ENCODE peak calls at places on chromosomes 1 and 21, in six cellular contexts. T is H9, P is IMR-90, A is mesendoderm, F is neuronal stem cell, W is H1. L is an unnamed sample.

GRCh38 chr1:53088616-53089300 is 26.7 kb downstream of the PODN start:
- DNase-seq in T (no peak), P (no peak), A (no peak), F (no peak), W (no peak), L (no peak)

GRCh38 chr1:205947024-205947423 is 3.8 kb upstream of the SLC26A9 start:
- DNase-seq in T (no peak), P (no peak), A (no peak), F (no peak), W (no peak), L (no peak)

GRCh38 chr1:151472852-151473731 is 13.8 kb upstream of the POGZ start:
- DNase-seq in T (peak), P (peak), A (peak), F (peak), W (no peak), L (peak)

GRCh38 chr1:73998348-73998959 is 199.5 kb downstream of the LRRIQ3 start:
- DNase-seq in T (no peak), P (peak), A (peak), F (no peak), W (no peak), L (peak)

GRCh38 chr1:8121261-8122159 is 95.4 kb upstream of the ERRFI1 start:
- DNase-seq in T (peak), P (peak), A (peak), F (no peak), W (no peak), L (peak)

GRCh38 chr1:15941044-15941840 is 34.7 kb downstream of the ZBTB17 start:
- DNase-seq in T (no peak), P (no peak), A (no peak), F (no peak), W (no peak), L (no peak)

GRCh38 chr1:22832414-22832786 is 121.8 kb downstream of the EPHB2 start:
- DNase-seq in T (no peak), P (peak), A (no peak), F (no peak), W (no peak), L (peak)

GRCh38 chr1:19209439-19209989 is 552 bp downstream of the UBR4 start:
- DNase-seq in T (no peak), P (peak), A (peak), F (no peak), W (peak), L (peak)

GRCh38 chr1:117857434-117857833 is 72.0 kb downstream of the GDAP2 start:
- DNase-seq in T (no peak), P (peak), A (peak), F (no peak), W (no peak), L (peak)

GRCh38 chr1:35935436-35935835 is 4.5 kb downstream of the AGO3 start:
- DNase-seq in T (no peak), P (peak), A (peak), F (no peak), W (no peak), L (peak)

GRCh38 chr1:23424171-23424959 is at the start of gene TCEA3:
- DNase-seq in T (peak), P (no peak), A (peak), F (no peak), W (no peak), L (peak)

GRCh38 chr21:39048064-39048463 is 135.2 kb downstream of the PSMG1 start:
- DNase-seq in T (peak), P (peak), A (peak), F (peak), W (no peak), L (peak)

GRCh38 chr1:55073187-55073916 is 34.0 kb downstream of the PCSK9 start:
- DNase-seq in T (no peak), P (no peak), A (no peak), F (no peak), W (no peak), L (no peak)

GRCh38 chr1:195714248-195714647 is 894.0 kb downstream of the KCNT2 start:
- DNase-seq in T (no peak), P (peak), A (no peak), F (no peak), W (no peak), L (peak)

GRCh38 chr21:31908106-31909031 is 35.5 kb downstream of the HUNK start:
- DNase-seq in T (peak), P (peak), A (peak), F (no peak), W (no peak), L (no peak)

GRCh38 chr21:25563399-25564116 is 43.7 kb downstream of the MRPL39 start:
- DNase-seq in T (no peak), P (no peak), A (no peak), F (no peak), W (no peak), L (peak)

GRCh38 chr1:93980320-93980744 is 71.1 kb upstream of the GCLM start:
- DNase-seq in T (peak), P (no peak), A (peak), F (peak), W (no peak), L (no peak)

GRCh38 chr1:28776341-28776740 is 35.6 kb upstream of the OPRD1 start:
- DNase-seq in T (no peak), P (no peak), A (no peak), F (no peak), W (no peak), L (no peak)

GRCh38 chr21:34280389-34280795 is 83.4 kb upstream of the KCNE2 start:
- DNase-seq in T (no peak), P (no peak), A (no peak), F (no peak), W (no peak), L (no peak)

GRCh38 chr1:22850281-22850680 is 122.4 kb downstream of the LACTBL1 start:
- DNase-seq in T (no peak), P (no peak), A (no peak), F (no peak), W (no peak), L (no peak)

DNA sequence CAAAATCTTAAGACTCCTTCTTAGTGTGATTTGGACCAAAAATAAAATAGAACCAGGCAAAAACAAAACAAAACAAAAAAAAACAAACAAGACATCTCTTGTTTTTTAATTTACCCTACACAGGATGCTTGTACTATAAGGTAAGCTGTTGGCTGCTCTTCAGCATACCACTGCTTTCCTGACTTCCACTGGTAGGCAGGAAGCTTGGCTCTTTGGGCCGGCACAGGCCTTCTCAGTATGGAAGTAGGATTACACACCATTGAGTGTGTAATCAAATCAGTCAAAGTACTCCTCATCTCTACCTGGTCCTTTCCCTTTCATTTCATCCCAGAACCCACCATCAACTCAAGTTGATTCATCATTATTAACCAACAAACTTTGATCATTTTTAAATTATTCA is 61.9 kb upstream of the RGS1 start:
- DNase-seq in T (no peak), P (no peak), A (peak), F (no peak), W (no peak), L (no peak)
- H2BK15ac ChIP-seq in T (no peak), P (peak), A (no peak), F (no peak), W (no peak), L (no peak)

GRCh38 chr21:44485796-44486195 is 30.5 kb downstream of the LRRC3 start:
- DNase-seq in T (no peak), P (no peak), A (no peak), F (no peak), W (no peak), L (no peak)
- H2BK15ac ChIP-seq in T (no peak), P (no peak), A (no peak), F (peak), W (no peak), L (no peak)

GRCh38 chr1:236654957-236655356 is 31.3 kb upstream of the ACTN2 start:
- DNase-seq in T (no peak), P (no peak), A (no peak), F (no peak), W (no peak), L (no peak)
- H2BK15ac ChIP-seq in T (no peak), P (no peak), A (no peak), F (no peak), W (no peak), L (no peak)

GRCh38 chr1:228927947-228928898 is 192.9 kb downstream of the RHOU start:
- DNase-seq in T (no peak), P (no peak), A (peak), F (no peak), W (no peak), L (peak)

GRCh38 chr1:228930479-228930957 is 195.2 kb downstream of the RHOU start:
- DNase-seq in T (no peak), P (no peak), A (no peak), F (no peak), W (no peak), L (peak)

GRCh38 chr1:228933753-228934152 is 198.5 kb downstream of the RHOU start:
- DNase-seq in T (no peak), P (no peak), A (no peak), F (no peak), W (no peak), L (no peak)

GRCh38 chr1:228923973-228924766 is 188.9 kb downstream of the RHOU start:
- DNase-seq in T (no peak), P (peak), A (no peak), F (no peak), W (no peak), L (peak)

GRCh38 chr1:228929476-228930027 is 194.3 kb downstream of the RHOU start:
- DNase-seq in T (no peak), P (no peak), A (no peak), F (no peak), W (no peak), L (no peak)
- H2BK15ac ChIP-seq in T (no peak), P (no peak), A (no peak), F (no peak), W (no peak), L (no peak)

GRCh38 chr1:154288694-154289093 is 16.3 kb downstream of the HAX1 start:
- DNase-seq in T (no peak), P (no peak), A (no peak), F (no peak), W (no peak), L (no peak)
- H2BK15ac ChIP-seq in T (no peak), P (no peak), A (no peak), F (no peak), W (no peak), L (no peak)

GRCh38 chr1:235808226-235808625 is 58.5 kb downstream of the LYST start:
- DNase-seq in T (no peak), P (no peak), A (no peak), F (no peak), W (no peak), L (no peak)
- H2BK15ac ChIP-seq in T (no peak), P (no peak), A (no peak), F (no peak), W (no peak), L (no peak)

DNA sequence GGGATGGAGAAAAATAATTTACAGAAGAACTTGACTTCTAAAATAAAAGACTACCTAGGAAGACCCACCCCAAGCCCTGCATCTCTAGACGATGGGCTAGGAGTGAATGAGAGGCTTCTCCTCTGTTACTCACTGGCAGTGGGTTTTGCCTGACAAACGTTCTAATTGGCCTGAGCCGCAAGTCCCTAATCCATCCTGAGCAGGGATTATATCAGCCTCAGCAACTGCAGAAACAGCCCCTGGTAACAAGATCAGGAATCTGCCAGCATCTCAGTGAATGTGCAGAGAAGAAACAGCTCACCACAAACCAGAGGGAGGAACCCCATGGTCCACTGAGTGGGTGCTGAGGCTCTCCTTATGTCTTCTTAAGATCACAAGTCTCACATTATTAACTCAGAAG is 240.6 kb downstream of the BRINP2 start:
- DNase-seq in T (no peak), P (no peak), A (no peak), F (no peak), W (no peak), L (no peak)
- H2BK15ac ChIP-seq in T (no peak), P (no peak), A (no peak), F (no peak), W (no peak), L (no peak)

L was measured in mesenchymal stem cell.